ENCODE peak calls at places on chromosomes 5 and 9, in four cellular contexts. G is HepG2, W is WTC11, Q is K562. C is an unnamed sample.
A peak's percentile ranks its signal among the peaks of the same experiment; 100 is the strongest.

GRCh38 chr9:89135572-89135971 is 43.0 kb downstream of the SHC3 start:
- DNase-seq in W (no peak), Q (no peak), G (no peak), C (no peak)

GRCh38 chr5:172630482-172630881 is 10.6 kb upstream of the NEURL1B start:
- DNase-seq in Q (no peak), G (no peak), W (no peak), C (no peak)

GRCh38 chr5:141430332-141431113 is at the start of gene PCDHGA12:
- DNase-seq in W (no peak), Q (peak; percentile 19), G (peak; percentile 24), C (peak; percentile 37)

GRCh38 chr5:17828709-17829108 is 194.4 kb downstream of the TAF11L14 start:
- DNase-seq in G (no peak), Q (no peak), W (no peak), C (no peak)

GRCh38 chr5:144060598-144060997 is 109.9 kb downstream of the YIPF5 start:
- DNase-seq in W (no peak), Q (no peak), G (no peak), C (no peak)

GRCh38 chr9:128007566-128008138 is 26.9 kb upstream of the EEIG1 start:
- DNase-seq in Q (peak; percentile 41), W (no peak), G (peak; percentile 45), C (peak; percentile 66)

GRCh38 chr9:132128191-132128590 is 33.7 kb upstream of the NTNG2 start:
- DNase-seq in W (no peak), G (no peak), Q (no peak), C (no peak)

GRCh38 chr9:31916591-31917223 is 467.7 kb upstream of the ACO1 start:
- DNase-seq in Q (no peak), W (peak; percentile 20), G (peak; percentile 11), C (no peak)

GRCh38 chr9:131875828-131876485 is 136.1 kb upstream of the RAPGEF1 start:
- DNase-seq in W (no peak), Q (no peak), G (no peak), C (no peak)

GRCh38 chr9:34650816-34651215 is 1.2 kb upstream of the IL11RA start:
- DNase-seq in W (no peak), G (no peak), Q (no peak), C (no peak)

GRCh38 chr9:18824095-18824666 is 208.8 kb downstream of the SAXO1 start:
- DNase-seq in W (no peak), G (peak; percentile 19), Q (no peak), C (no peak)
- TF ChIP-seq CBFB in W (no peak), G (no peak), Q (no peak), C (no peak)

GRCh38 chr5:125826214-125826613 is 597.0 kb upstream of the GRAMD2B start:
- DNase-seq in G (no peak), Q (no peak), W (no peak), C (no peak)
- TF ChIP-seq CTCF in G (no peak), Q (no peak), W (no peak), C (no peak)

GRCh38 chr9:129078691-129079503 is 2.0 kb upstream of the DOLPP1 start:
- DNase-seq in Q (no peak), G (peak; percentile 41), W (no peak), C (no peak)

GRCh38 chr9:129077236-129077635 is 3.7 kb upstream of the DOLPP1 start:
- DNase-seq in W (no peak), G (no peak), Q (no peak), C (no peak)

GRCh38 chr9:129074106-129074505 is 6.8 kb upstream of the DOLPP1 start:
- DNase-seq in Q (no peak), W (no peak), G (no peak), C (no peak)

GRCh38 chr9:129075996-129076639 is 4.8 kb upstream of the DOLPP1 start:
- DNase-seq in W (no peak), Q (no peak), G (no peak), C (no peak)

DNA sequence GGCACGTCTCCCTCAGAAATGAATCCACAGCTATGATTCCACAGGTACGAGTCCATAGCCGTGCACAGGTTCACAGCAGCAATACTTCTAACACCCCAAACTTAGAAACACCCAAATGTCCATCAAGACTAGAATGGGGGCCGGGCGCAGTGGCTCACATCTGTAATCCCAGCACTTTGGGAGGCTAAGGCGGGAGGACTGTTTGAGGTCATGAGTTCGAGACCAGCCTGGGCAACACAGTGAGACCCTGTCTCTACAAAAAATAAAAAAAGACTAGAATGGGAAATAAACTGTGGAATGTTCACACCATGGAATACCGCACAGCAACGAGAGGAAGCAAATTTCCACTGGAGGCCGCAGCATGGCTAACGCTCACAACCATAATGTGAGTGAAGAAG is 4.3 kb upstream of the DOLPP1 start:
- DNase-seq in G (no peak), W (no peak), Q (no peak), C (no peak)
- TF ChIP-seq CBFB in G (no peak), W (no peak), Q (no peak), C (no peak)

DNA sequence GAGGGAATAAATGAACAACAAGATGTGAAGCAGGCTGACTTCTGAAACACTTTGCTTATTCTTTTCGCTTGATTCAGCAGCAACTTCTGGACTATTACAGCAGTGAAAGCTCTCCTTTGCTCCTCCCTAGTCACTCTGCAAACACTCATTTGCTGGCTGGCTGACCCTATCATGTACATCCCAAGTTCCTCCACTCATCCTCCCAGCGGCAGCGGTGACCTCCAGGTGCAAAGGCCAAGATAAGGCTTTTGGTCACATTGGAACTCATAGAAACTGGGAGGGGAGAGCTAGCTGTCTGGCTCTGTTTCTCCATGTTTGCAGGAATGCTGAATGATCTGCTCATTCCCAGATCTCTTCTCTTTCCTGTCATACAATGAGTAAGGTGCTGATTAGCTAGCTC is 250.4 kb upstream of the PDE4D start:
- DNase-seq in G (peak; percentile 15), W (no peak), Q (no peak), C (no peak)
- TF ChIP-seq CTCF in G (no peak), W (no peak), Q (no peak), C (no peak)

DNA sequence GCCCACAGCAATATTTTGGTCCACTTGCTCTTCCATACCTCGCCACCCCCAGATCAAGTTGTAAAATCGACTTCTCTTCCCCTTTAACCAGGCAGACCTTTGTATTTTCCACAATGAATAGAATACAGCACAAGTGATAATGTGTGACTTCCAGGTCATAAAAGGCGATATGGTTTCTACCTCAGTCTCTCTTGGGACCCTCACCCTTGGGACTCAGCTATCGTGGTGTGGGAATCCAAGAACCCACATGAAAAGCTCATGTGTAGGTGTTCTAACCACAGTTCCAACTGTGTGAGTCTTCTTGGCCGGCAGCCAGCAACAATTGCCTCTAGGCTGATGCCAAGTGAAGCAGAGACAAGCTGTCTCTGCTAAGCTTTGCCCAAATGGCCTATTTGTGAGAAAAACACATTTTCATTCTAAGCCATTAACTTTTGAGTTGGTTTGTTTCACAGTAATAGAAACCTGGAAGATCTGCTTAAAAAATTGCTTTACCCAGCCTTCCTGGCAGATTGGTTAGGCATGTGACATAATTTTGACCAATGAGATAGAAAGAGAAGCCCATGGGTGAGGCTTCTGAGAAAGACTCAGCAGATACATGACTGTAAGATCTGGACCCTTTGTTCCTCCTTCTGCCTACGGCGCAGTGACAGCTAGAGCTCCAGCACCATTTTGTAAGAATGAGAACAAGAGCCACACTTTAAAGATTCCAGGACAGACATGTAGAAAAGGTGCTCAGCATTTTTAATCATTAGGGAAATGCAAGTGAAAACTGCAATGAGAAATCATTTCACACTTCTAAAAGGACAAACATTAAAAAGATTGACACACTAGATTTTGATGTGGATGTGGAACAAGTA is 18.3 kb upstream of the MLLT3 start:
- DNase-seq in Q (no peak), G (no peak), W (no peak), C (peak; percentile 99)
- TF ChIP-seq CBFB in Q (no peak), G (no peak), W (no peak), C (peak; percentile 99)

GRCh38 chr9:136341769-136342168 is 14.4 kb downstream of the GPSM1 start:
- DNase-seq in G (no peak), W (no peak), Q (no peak), C (no peak)

GRCh38 chr9:136341042-136341655 is 13.8 kb downstream of the GPSM1 start:
- DNase-seq in W (no peak), G (no peak), Q (no peak), C (no peak)

GRCh38 chr9:136343884-136344269 is 16.5 kb downstream of the GPSM1 start:
- DNase-seq in Q (no peak), W (no peak), G (no peak), C (no peak)

GRCh38 chr9:136343121-136343883 is 16.0 kb downstream of the GPSM1 start:
- DNase-seq in Q (no peak), G (no peak), W (no peak), C (no peak)

GRCh38 chr9:136342191-136343120 is 15.1 kb downstream of the GPSM1 start:
- DNase-seq in W (peak; percentile 92), Q (peak; percentile 95), G (no peak), C (peak; percentile 23)
- TF ChIP-seq CTCF in W (no peak), Q (peak; percentile 26), G (no peak), C (no peak)

DNA sequence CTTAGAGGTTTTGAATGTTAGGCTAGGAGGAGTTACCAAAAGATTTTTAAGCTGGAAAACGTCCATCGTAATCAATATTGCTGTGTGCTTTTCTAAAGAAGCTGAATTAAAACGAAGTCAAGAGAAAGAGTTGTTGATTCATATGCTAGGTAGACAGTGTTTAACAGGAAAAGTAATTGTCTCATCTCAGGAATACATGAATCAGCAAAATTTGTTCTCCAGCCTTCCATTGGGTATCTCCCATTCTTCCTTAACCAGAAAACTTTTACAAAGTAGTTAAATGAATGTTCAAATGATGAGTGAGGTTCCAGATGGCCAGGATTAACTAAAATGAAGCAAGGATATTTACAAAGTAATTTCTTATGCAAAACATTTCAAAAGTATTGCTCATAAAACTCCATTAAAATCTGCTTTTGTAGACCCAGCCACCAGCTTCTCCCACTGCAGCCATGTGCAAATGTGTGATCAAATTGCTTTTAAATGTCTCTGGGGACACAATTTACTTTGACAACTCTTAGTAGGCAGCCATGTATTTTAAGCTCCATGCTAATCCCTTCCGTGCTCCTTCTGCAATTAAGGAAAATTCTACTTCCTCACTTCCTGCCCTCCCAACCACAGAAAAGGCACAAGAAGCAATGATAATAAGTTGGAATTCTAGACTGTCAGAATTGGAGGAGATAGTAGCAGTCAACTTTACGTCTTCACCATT is 121.2 kb downstream of the HTR4 start:
- DNase-seq in W (no peak), Q (no peak), G (no peak), C (no peak)
- TF ChIP-seq CBFB in W (no peak), Q (no peak), G (no peak), C (no peak)

GRCh38 chr9:21883642-21884041 is 81.2 kb downstream of the MTAP start:
- DNase-seq in W (no peak), Q (no peak), G (no peak), C (no peak)
- TF ChIP-seq CTCF in W (no peak), Q (no peak), G (no peak), C (no peak)

GRCh38 chr5:154648229-154648628 is 106.9 kb upstream of the LARP1 start:
- DNase-seq in G (no peak), Q (no peak), W (no peak), C (no peak)

GRCh38 chr5:154646841-154647759 is 108.1 kb upstream of the LARP1 start:
- DNase-seq in Q (peak; percentile 70), W (peak; percentile 45), G (peak; percentile 83), C (no peak)

GRCh38 chr5:154644745-154645411 is 110.3 kb upstream of the LARP1 start:
- DNase-seq in G (peak; percentile 76), Q (no peak), W (no peak), C (no peak)

GRCh38 chr5:154647760-154648143 is 107.4 kb upstream of the LARP1 start:
- DNase-seq in Q (no peak), G (no peak), W (no peak), C (no peak)

GRCh38 chr5:154642499-154643245 is 112.5 kb upstream of the LARP1 start:
- DNase-seq in G (peak; percentile 37), Q (peak; percentile 42), W (no peak), C (no peak)
- TF ChIP-seq CBFB in G (no peak), Q (no peak), W (no peak), C (no peak)